ENCODE peak calls at places on chromosomes 7 and 10, in five cellular contexts. One of them, this sample, is unnamed. For H3K36me3, the result is how much of the 10 kb centered on the place peaks cover.

GRCh38 chr7:120226188-120226587 is 46.8 kb upstream of the KCND2 start:
- ATAC-seq in HepG2: no peak
- ATAC-seq in K562: no peak
- ATAC-seq in GM12878: no peak
- ATAC-seq in upper lobe of left lung: no peak
- ATAC-seq in this sample: no peak

GRCh38 chr7:50869108-50869716 is 86.5 kb upstream of the GRB10 start:
- ATAC-seq in HepG2: no peak
- ATAC-seq in K562: no peak
- ATAC-seq in GM12878: no peak
- ATAC-seq in upper lobe of left lung: no peak
- ATAC-seq in this sample: peak

GRCh38 chr7:29328050-29328449 is 133.5 kb downstream of the CHN2 start:
- ATAC-seq in HepG2: peak
- ATAC-seq in K562: no peak
- ATAC-seq in GM12878: no peak
- ATAC-seq in upper lobe of left lung: no peak
- ATAC-seq in this sample: no peak

GRCh38 chr7:51242881-51243518 is 73.6 kb downstream of the COBL start:
- ATAC-seq in HepG2: no peak
- ATAC-seq in K562: no peak
- ATAC-seq in GM12878: no peak
- ATAC-seq in upper lobe of left lung: no peak
- ATAC-seq in this sample: no peak

GRCh38 chr7:17741426-17741825 is 198.9 kb downstream of the SNX13 start:
- ATAC-seq in HepG2: no peak
- ATAC-seq in K562: no peak
- ATAC-seq in GM12878: no peak
- ATAC-seq in upper lobe of left lung: peak
- ATAC-seq in this sample: peak

GRCh38 chr7:77321300-77321699 is 94.8 kb downstream of the GSAP start:
- ATAC-seq in HepG2: no peak
- ATAC-seq in K562: no peak
- ATAC-seq in GM12878: no peak
- ATAC-seq in upper lobe of left lung: no peak
- ATAC-seq in this sample: no peak

GRCh38 chr10:35276918-35277317 is 59.4 kb upstream of the CCNY start:
- ATAC-seq in HepG2: no peak
- ATAC-seq in K562: no peak
- ATAC-seq in GM12878: no peak
- ATAC-seq in upper lobe of left lung: no peak
- ATAC-seq in this sample: no peak

GRCh38 chr7:106068986-106069385 is 43.1 kb downstream of the SYPL1 start:
- ATAC-seq in HepG2: no peak
- ATAC-seq in K562: no peak
- ATAC-seq in GM12878: no peak
- ATAC-seq in upper lobe of left lung: no peak
- ATAC-seq in this sample: no peak

GRCh38 chr7:106957766-106958165 is 86.7 kb upstream of the PRKAR2B start:
- ATAC-seq in HepG2: no peak
- ATAC-seq in K562: peak
- ATAC-seq in GM12878: no peak
- ATAC-seq in upper lobe of left lung: no peak
- ATAC-seq in this sample: peak

GRCh38 chr7:47792521-47793121 is 155.6 kb downstream of the PKD1L1 start:
- ATAC-seq in HepG2: peak
- ATAC-seq in K562: peak
- ATAC-seq in GM12878: no peak
- ATAC-seq in upper lobe of left lung: no peak
- ATAC-seq in this sample: no peak

GRCh38 chr7:29236649-29237048 is 42.1 kb downstream of the CHN2 start:
- ATAC-seq in HepG2: no peak
- ATAC-seq in K562: no peak
- ATAC-seq in GM12878: no peak
- ATAC-seq in upper lobe of left lung: no peak
- ATAC-seq in this sample: no peak

DNA sequence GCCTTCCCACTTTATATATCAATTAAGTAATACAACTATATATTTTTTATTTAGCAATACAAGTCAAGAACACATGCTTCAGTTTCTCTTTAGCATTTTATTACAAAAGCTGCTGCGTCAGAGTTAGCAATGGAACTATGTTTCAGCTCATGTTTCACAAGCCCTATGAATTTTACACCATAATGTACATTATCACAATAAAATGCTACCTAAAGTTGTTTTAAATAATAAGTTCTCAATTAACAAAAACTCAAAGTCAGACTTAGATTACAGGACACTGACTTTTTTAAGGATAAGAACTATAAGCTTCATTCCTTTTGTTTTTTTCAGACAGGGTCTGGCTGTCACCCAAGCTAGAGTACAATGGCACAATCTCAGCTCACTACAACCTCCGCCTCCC is 52.3 kb downstream of the EZH2 start:
- ATAC-seq in HepG2: no peak
- ATAC-seq in K562: peak
- ATAC-seq in GM12878: no peak
- ATAC-seq in upper lobe of left lung: no peak
- ATAC-seq in this sample: no peak
- H3K36me3 ChIP-seq in HepG2: under half
- H3K36me3 ChIP-seq in K562: half or more
- H3K36me3 ChIP-seq in GM12878: under half
- H3K36me3 ChIP-seq in upper lobe of left lung: under half
- H3K36me3 ChIP-seq in this sample: under half

GRCh38 chr7:151754688-151755130 is 122.2 kb downstream of the PRKAG2 start:
- ATAC-seq in HepG2: no peak
- ATAC-seq in K562: no peak
- ATAC-seq in GM12878: no peak
- ATAC-seq in upper lobe of left lung: no peak
- ATAC-seq in this sample: no peak

GRCh38 chr7:151756866-151757265 is 120.0 kb downstream of the PRKAG2 start:
- ATAC-seq in HepG2: no peak
- ATAC-seq in K562: no peak
- ATAC-seq in GM12878: no peak
- ATAC-seq in upper lobe of left lung: no peak
- ATAC-seq in this sample: no peak

GRCh38 chr7:151756076-151756731 is 120.7 kb downstream of the PRKAG2 start:
- ATAC-seq in HepG2: no peak
- ATAC-seq in K562: peak
- ATAC-seq in GM12878: peak
- ATAC-seq in upper lobe of left lung: no peak
- ATAC-seq in this sample: no peak

GRCh38 chr7:151754142-151754590 is 122.7 kb downstream of the PRKAG2 start:
- ATAC-seq in HepG2: peak
- ATAC-seq in K562: peak
- ATAC-seq in GM12878: peak
- ATAC-seq in upper lobe of left lung: peak
- ATAC-seq in this sample: peak

GRCh38 chr7:151755131-151755787 is 121.7 kb downstream of the PRKAG2 start:
- ATAC-seq in HepG2: no peak
- ATAC-seq in K562: no peak
- ATAC-seq in GM12878: no peak
- ATAC-seq in upper lobe of left lung: peak
- ATAC-seq in this sample: peak
- TF ChIP-seq EP300 in HepG2: no peak
- TF ChIP-seq EP300 in K562: no peak
- TF ChIP-seq EP300 in GM12878: no peak
- TF ChIP-seq EP300 in upper lobe of left lung: no peak
- TF ChIP-seq EP300 in this sample: no peak

DNA sequence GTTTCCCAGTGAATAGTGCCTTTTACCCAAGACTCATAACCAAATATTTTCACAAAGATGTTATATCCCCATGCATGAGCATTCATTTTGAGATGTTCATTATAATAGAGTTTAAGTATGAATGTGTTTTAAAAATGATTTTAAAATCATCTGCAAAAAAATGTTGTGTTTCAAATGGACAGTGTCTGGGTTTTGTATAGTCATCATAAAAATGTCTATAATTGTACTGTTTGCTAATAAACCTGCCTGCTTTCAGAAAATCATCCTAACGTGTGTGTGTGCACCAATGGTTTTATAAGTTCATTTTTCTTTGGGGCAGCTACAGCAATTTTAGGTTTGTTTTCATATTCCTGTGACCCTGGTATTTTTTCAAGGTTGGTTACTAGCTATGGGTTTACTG is 63.2 kb downstream of the INSYN2A start:
- ATAC-seq in HepG2: no peak
- ATAC-seq in K562: no peak
- ATAC-seq in GM12878: no peak
- ATAC-seq in upper lobe of left lung: no peak
- ATAC-seq in this sample: no peak
- H3K36me3 ChIP-seq in HepG2: under half
- H3K36me3 ChIP-seq in K562: under half
- H3K36me3 ChIP-seq in GM12878: under half
- H3K36me3 ChIP-seq in upper lobe of left lung: under half
- H3K36me3 ChIP-seq in this sample: under half

GRCh38 chr10:132632091-132632561 is 94.5 kb downstream of the INPP5A start:
- ATAC-seq in HepG2: no peak
- ATAC-seq in K562: no peak
- ATAC-seq in GM12878: no peak
- ATAC-seq in upper lobe of left lung: no peak
- ATAC-seq in this sample: no peak
- TF ChIP-seq EP300 in HepG2: no peak
- TF ChIP-seq EP300 in K562: no peak
- TF ChIP-seq EP300 in GM12878: no peak
- TF ChIP-seq EP300 in upper lobe of left lung: no peak
- TF ChIP-seq EP300 in this sample: no peak

GRCh38 chr10:7298495-7298894 is 112.3 kb downstream of the SFMBT2 start:
- ATAC-seq in HepG2: no peak
- ATAC-seq in K562: no peak
- ATAC-seq in GM12878: no peak
- ATAC-seq in upper lobe of left lung: no peak
- ATAC-seq in this sample: no peak

GRCh38 chr10:7300327-7300726 is 110.5 kb downstream of the SFMBT2 start:
- ATAC-seq in HepG2: no peak
- ATAC-seq in K562: no peak
- ATAC-seq in GM12878: peak
- ATAC-seq in upper lobe of left lung: peak
- ATAC-seq in this sample: no peak

GRCh38 chr10:7293378-7293920 is 117.4 kb downstream of the SFMBT2 start:
- ATAC-seq in HepG2: no peak
- ATAC-seq in K562: no peak
- ATAC-seq in GM12878: no peak
- ATAC-seq in upper lobe of left lung: no peak
- ATAC-seq in this sample: no peak

GRCh38 chr10:7297094-7297493 is 113.7 kb downstream of the SFMBT2 start:
- ATAC-seq in HepG2: no peak
- ATAC-seq in K562: no peak
- ATAC-seq in GM12878: no peak
- ATAC-seq in upper lobe of left lung: no peak
- ATAC-seq in this sample: no peak

GRCh38 chr10:7296648-7297047 is 114.2 kb downstream of the SFMBT2 start:
- ATAC-seq in HepG2: no peak
- ATAC-seq in K562: peak
- ATAC-seq in GM12878: no peak
- ATAC-seq in upper lobe of left lung: no peak
- ATAC-seq in this sample: no peak
- H3K36me3 ChIP-seq in HepG2: under half
- H3K36me3 ChIP-seq in K562: under half
- H3K36me3 ChIP-seq in GM12878: under half
- H3K36me3 ChIP-seq in upper lobe of left lung: under half
- H3K36me3 ChIP-seq in this sample: under half

GRCh38 chr10:33335550-33335799 is 1.0 kb upstream of the NRP1 start:
- ATAC-seq in HepG2: no peak
- ATAC-seq in K562: no peak
- ATAC-seq in GM12878: no peak
- ATAC-seq in upper lobe of left lung: peak
- ATAC-seq in this sample: no peak

GRCh38 chr10:33335800-33336605 is 1.5 kb upstream of the NRP1 start:
- ATAC-seq in HepG2: peak
- ATAC-seq in K562: no peak
- ATAC-seq in GM12878: no peak
- ATAC-seq in upper lobe of left lung: peak
- ATAC-seq in this sample: peak

GRCh38 chr10:33333260-33334169 is 952 bp downstream of the NRP1 start:
- ATAC-seq in HepG2: no peak
- ATAC-seq in K562: peak
- ATAC-seq in GM12878: peak
- ATAC-seq in upper lobe of left lung: no peak
- ATAC-seq in this sample: no peak

GRCh38 chr10:33334170-33334838 is at the start of gene NRP1:
- ATAC-seq in HepG2: peak
- ATAC-seq in K562: peak
- ATAC-seq in GM12878: peak
- ATAC-seq in upper lobe of left lung: peak
- ATAC-seq in this sample: peak

GRCh38 chr10:33334839-33335549 is 527 bp upstream of the NRP1 start:
- ATAC-seq in HepG2: peak
- ATAC-seq in K562: peak
- ATAC-seq in GM12878: peak
- ATAC-seq in upper lobe of left lung: peak
- ATAC-seq in this sample: peak
- TF ChIP-seq EP300 in HepG2: no peak
- TF ChIP-seq EP300 in K562: no peak
- TF ChIP-seq EP300 in GM12878: no peak
- TF ChIP-seq EP300 in upper lobe of left lung: no peak
- TF ChIP-seq EP300 in this sample: no peak

DNA sequence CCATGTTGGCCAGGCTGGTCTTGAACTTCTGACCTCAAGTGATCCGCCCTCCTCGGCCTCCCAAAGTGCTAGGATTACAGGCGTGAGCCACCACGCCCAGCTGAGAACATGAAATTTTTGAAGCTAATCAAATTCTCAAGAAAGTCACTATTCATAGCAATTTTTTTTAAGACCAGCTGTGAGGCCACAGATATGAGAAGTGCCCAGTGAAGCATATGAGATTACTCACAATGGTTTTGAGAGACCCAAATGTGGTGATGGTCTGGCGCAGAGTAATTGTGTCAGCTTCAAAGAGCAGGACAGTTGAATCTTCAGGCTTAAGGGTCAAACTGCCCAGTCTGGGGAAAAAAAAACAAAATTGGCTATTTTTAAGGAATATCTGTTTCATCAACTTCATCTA is 16.2 kb downstream of the NCOA4 start:
- ATAC-seq in HepG2: no peak
- ATAC-seq in K562: no peak
- ATAC-seq in GM12878: no peak
- ATAC-seq in upper lobe of left lung: no peak
- ATAC-seq in this sample: no peak
- H3K36me3 ChIP-seq in HepG2: half or more
- H3K36me3 ChIP-seq in K562: half or more
- H3K36me3 ChIP-seq in GM12878: under half
- H3K36me3 ChIP-seq in upper lobe of left lung: half or more
- H3K36me3 ChIP-seq in this sample: under half

GRCh38 chr10:108817572-108817971 is 1105.7 kb downstream of the XPNPEP1 start:
- ATAC-seq in HepG2: no peak
- ATAC-seq in K562: no peak
- ATAC-seq in GM12878: no peak
- ATAC-seq in upper lobe of left lung: no peak
- ATAC-seq in this sample: no peak
- TF ChIP-seq EP300 in HepG2: no peak
- TF ChIP-seq EP300 in K562: no peak
- TF ChIP-seq EP300 in GM12878: no peak
- TF ChIP-seq EP300 in upper lobe of left lung: no peak
- TF ChIP-seq EP300 in this sample: no peak

GRCh38 chr10:130171196-130171595 is 35.0 kb downstream of the GLRX3 start:
- ATAC-seq in HepG2: no peak
- ATAC-seq in K562: no peak
- ATAC-seq in GM12878: no peak
- ATAC-seq in upper lobe of left lung: no peak
- ATAC-seq in this sample: no peak
- H3K36me3 ChIP-seq in HepG2: half or more
- H3K36me3 ChIP-seq in K562: half or more
- H3K36me3 ChIP-seq in GM12878: under half
- H3K36me3 ChIP-seq in upper lobe of left lung: half or more
- H3K36me3 ChIP-seq in this sample: under half

GRCh38 chr10:32692174-32692573 is 246.2 kb downstream of the CCDC7 start:
- ATAC-seq in HepG2: no peak
- ATAC-seq in K562: no peak
- ATAC-seq in GM12878: no peak
- ATAC-seq in upper lobe of left lung: no peak
- ATAC-seq in this sample: no peak
- TF ChIP-seq EP300 in HepG2: no peak
- TF ChIP-seq EP300 in K562: no peak
- TF ChIP-seq EP300 in GM12878: no peak
- TF ChIP-seq EP300 in upper lobe of left lung: no peak
- TF ChIP-seq EP300 in this sample: no peak

This sample was measured in gastroesophageal sphincter.